ENCODE peak calls at places on chromosome X, in five cellular contexts. Q is WERI-Rb-1; W is CD4-positive, alpha-beta T cell; C is cardiac muscle cell; H is GM13977. L is an unnamed sample.

GRCh38 chrX:47145408-47146120 is 543 bp downstream of the RBM10 start:
- DNase-seq in C (no peak), H (peak; percentile 56), W (no peak), Q (no peak), L (peak; percentile 47)

GRCh38 chrX:132406106-132406505 is 82.7 kb downstream of the MBNL3 start:
- DNase-seq in H (no peak), C (no peak), Q (no peak), W (no peak), L (no peak)

GRCh38 chrX:155237719-155238118 is 21.5 kb downstream of the VBP1 start:
- DNase-seq in Q (no peak), W (no peak), C (no peak), H (no peak), L (no peak)

GRCh38 chrX:133364201-133364600 is 51.1 kb downstream of the GPC4 start:
- DNase-seq in W (no peak), Q (no peak), C (no peak), H (no peak), L (no peak)

GRCh38 chrX:47093248-47093647 is 15.0 kb downstream of the RGN start:
- DNase-seq in Q (peak; percentile 12), W (no peak), C (peak; percentile 39), H (peak; percentile 34), L (no peak)

GRCh38 chrX:49077941-49078340 is 1.7 kb downstream of the WDR45 start:
- DNase-seq in Q (no peak), H (no peak), W (no peak), C (no peak), L (no peak)

GRCh38 chrX:123822965-123823364 is 36.9 kb upstream of the XIAP start:
- DNase-seq in W (no peak), C (no peak), H (no peak), Q (no peak), L (no peak)

GRCh38 chrX:1911401-1912131 is 296.7 kb downstream of the ASMT start:
- DNase-seq in C (no peak), W (no peak), H (no peak), Q (no peak), L (no peak)

GRCh38 chrX:129791961-129792570 is 12.3 kb downstream of the SASH3 start:
- DNase-seq in C (no peak), W (no peak), Q (no peak), H (no peak), L (no peak)

GRCh38 chrX:136030357-136031225 is 45.4 kb downstream of the SLC9A6 start:
- DNase-seq in Q (no peak), C (peak; percentile 3), W (no peak), H (no peak), L (no peak)

GRCh38 chrX:17860811-17861495 is at the start of gene RAI2:
- DNase-seq in Q (peak; percentile 25), H (no peak), W (peak; percentile 37), C (peak; percentile 41), L (peak; percentile 71)

GRCh38 chrX:2351999-2352995 is 148.5 kb downstream of the DHRSX start:
- DNase-seq in Q (no peak), C (no peak), H (no peak), W (no peak), L (no peak)

GRCh38 chrX:18353931-18354368 is 538 bp downstream of the SCML2 start:
- DNase-seq in W (peak; percentile 1), Q (peak; percentile 44), C (peak; percentile 38), H (no peak), L (peak; percentile 38)

GRCh38 chrX:402857-403256 is 16.1 kb upstream of the PPP2R3B start:
- DNase-seq in W (no peak), C (no peak), H (no peak), Q (no peak), L (no peak)

GRCh38 chrX:3962511-3963350 is 249.3 kb upstream of the PRKX start:
- DNase-seq in H (no peak), W (no peak), C (peak; percentile 45), Q (no peak), L (no peak)

GRCh38 chrX:41031256-41031967 is 53.8 kb upstream of the USP9X start:
- DNase-seq in W (no peak), Q (no peak), H (no peak), C (no peak), L (no peak)

GRCh38 chrX:16882188-16882587 is 12.0 kb upstream of the RBBP7 start:
- DNase-seq in C (no peak), H (no peak), Q (peak; percentile 33), W (no peak), L (no peak)

GRCh38 chrX:133005038-133005437 is 46.6 kb upstream of the HS6ST2 start:
- DNase-seq in W (no peak), C (peak; percentile 48), H (peak; percentile 12), Q (no peak), L (no peak)

GRCh38 chrX:51148848-51149247 is 183.8 kb upstream of the NUDT10 start:
- DNase-seq in C (peak; percentile 34), H (no peak), W (no peak), Q (no peak), L (no peak)

GRCh38 chrX:148878371-148878770 is 378.0 kb downstream of the AFF2 start:
- DNase-seq in H (no peak), W (no peak), Q (no peak), C (no peak), L (no peak)

GRCh38 chrX:40120838-40121580 is 23.3 kb upstream of the BCOR start:
- DNase-seq in W (no peak), C (no peak), Q (no peak), H (no peak), L (no peak)

GRCh38 chrX:107629533-107629909 is 1.2 kb downstream of the PRPS1 start:
- DNase-seq in C (peak; percentile 42), H (no peak), W (no peak), Q (no peak), L (no peak)

GRCh38 chrX:76931518-76931917 is 504.0 kb downstream of the MAGEE1 start:
- DNase-seq in H (no peak), W (no peak), Q (no peak), C (no peak), L (no peak)

GRCh38 chrX:45619290-45619689 is 418.6 kb upstream of the DIPK2B start:
- DNase-seq in C (peak; percentile 7), H (no peak), W (no peak), Q (no peak), L (no peak)

GRCh38 chrX:111470681-111471403 is 40.6 kb upstream of the SERTM2 start:
- DNase-seq in C (no peak), W (no peak), Q (no peak), H (no peak), L (no peak)

GRCh38 chrX:23311731-23312130 is 22.9 kb upstream of the PTCHD1 start:
- DNase-seq in H (no peak), C (no peak), W (no peak), Q (no peak), L (no peak)

GRCh38 chrX:118780915-118781314 is 42.7 kb upstream of the ZCCHC12 start:
- DNase-seq in H (no peak), Q (no peak), C (no peak), W (no peak), L (no peak)

GRCh38 chrX:40094900-40095587 is 2.7 kb downstream of the BCOR start:
- DNase-seq in W (no peak), H (no peak), C (no peak), Q (no peak), L (no peak)

GRCh38 chrX:29315931-29316330 is 728.7 kb downstream of the IL1RAPL1 start:
- DNase-seq in H (no peak), Q (no peak), C (no peak), W (no peak), L (no peak)

GRCh38 chrX:6959006-6959405 is 188.5 kb upstream of the STS start:
- DNase-seq in W (no peak), C (no peak), H (no peak), Q (no peak), L (no peak)

GRCh38 chrX:148501121-148502066 is 977 bp downstream of the AFF2 start:
- DNase-seq in C (peak; percentile 44), H (peak; percentile 20), W (no peak), Q (peak; percentile 22), L (peak; percentile 42)

GRCh38 chrX:114800719-114801118 is 216.7 kb downstream of the IL13RA2 start:
- DNase-seq in W (no peak), C (no peak), Q (no peak), H (no peak), L (no peak)

GRCh38 chrX:119427024-119427794 is 28.1 kb downstream of the SLC25A43 start:
- DNase-seq in C (no peak), W (peak; percentile 1), Q (no peak), H (peak; percentile 42), L (no peak)

GRCh38 chrX:11678174-11678573 is 12.5 kb upstream of the ARHGAP6 start:
- DNase-seq in H (no peak), Q (no peak), C (peak; percentile 10), W (no peak), L (peak; percentile 13)

DNA sequence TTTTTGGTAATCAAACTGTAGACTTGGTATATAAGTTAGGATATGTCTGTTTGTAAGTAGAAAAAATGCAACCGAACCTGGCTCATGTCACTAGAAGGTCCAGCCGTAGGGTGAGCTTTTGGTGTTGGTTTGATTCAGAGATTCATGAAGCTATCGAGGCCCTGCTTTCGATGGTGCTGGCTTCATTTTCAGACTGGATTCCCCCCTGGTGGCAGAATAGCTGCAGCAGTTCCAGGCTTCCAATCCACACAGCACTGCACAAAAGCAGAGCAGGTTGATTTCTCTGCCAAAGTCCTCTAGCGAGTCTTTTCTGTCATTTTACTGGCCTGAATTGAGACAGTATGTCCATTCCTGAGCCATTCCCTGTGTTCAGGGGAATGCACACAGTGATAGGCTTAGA is 33.1 kb downstream of the PDK3 start:
- DNase-seq in H (no peak), C (no peak), Q (peak; percentile 23), W (peak; percentile 24), L (peak; percentile 18)
- TF ChIP-seq CTCF in H (peak; percentile 20), C (peak; percentile 29), Q (peak; percentile 47), W (peak; percentile 32), L (no peak)

DNA sequence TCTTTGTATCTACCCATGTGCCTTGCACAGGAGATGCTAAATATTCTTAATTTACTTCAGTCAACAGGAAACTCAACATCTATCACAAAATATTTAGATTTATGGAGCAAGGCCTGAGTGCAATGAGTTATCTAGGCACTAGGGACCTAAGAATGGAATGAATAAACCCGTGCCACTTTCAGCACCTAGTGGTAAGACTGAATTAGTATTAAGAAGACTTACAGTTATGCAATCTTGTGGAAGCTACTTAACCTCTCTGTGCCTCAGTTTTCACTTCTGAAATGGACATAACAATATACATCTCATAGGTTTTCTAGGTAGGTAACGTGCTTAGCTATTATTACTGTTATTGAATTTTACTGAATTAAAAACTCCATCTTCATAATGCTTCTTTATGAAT is 144.6 kb upstream of the MAP3K15 start:
- DNase-seq in H (no peak), C (no peak), Q (no peak), W (no peak), L (no peak)
- TF ChIP-seq CTCF in H (no peak), C (no peak), Q (no peak), W (no peak), L (no peak)

GRCh38 chrX:153782324-153782723 is 1.5 kb downstream of the SRPK3 start:
- DNase-seq in W (no peak), C (no peak), Q (peak; percentile 58), H (no peak), L (no peak)
- TF ChIP-seq CTCF in W (no peak), C (no peak), Q (peak; percentile 61), H (peak; percentile 9), L (no peak)

GRCh38 chrX:87578978-87579377 is 61.4 kb downstream of the KLHL4 start:
- DNase-seq in C (no peak), Q (no peak), H (no peak), W (no peak), L (no peak)
- TF ChIP-seq CTCF in C (peak; percentile 29), Q (no peak), H (no peak), W (no peak), L (no peak)